ENCODE peak calls at places on chromosome 17, in ten cellular contexts. One of them, this sample, is unnamed.

GRCh38 chr17:17698869-17699351 is 17.7 kb downstream of the RAI1 start:
- DNase-seq in neural progenitor cell: peak
- DNase-seq in dorsolateral prefrontal cortex: no peak
- DNase-seq in mesendoderm: no peak
- DNase-seq in left ventricle myocardium inferior: no peak
- DNase-seq in IMR-90: peak
- DNase-seq in sigmoid colon: peak
- DNase-seq in cardiac fibroblast: peak
- DNase-seq in skeletal muscle cell: no peak
- DNase-seq in fibroblast of lung: peak
- DNase-seq in this sample: no peak

GRCh38 chr17:21183468-21183867 is 30.5 kb downstream of the TMEM11 start:
- DNase-seq in neural progenitor cell: no peak
- DNase-seq in dorsolateral prefrontal cortex: no peak
- DNase-seq in mesendoderm: no peak
- DNase-seq in left ventricle myocardium inferior: no peak
- DNase-seq in IMR-90: no peak
- DNase-seq in sigmoid colon: no peak
- DNase-seq in cardiac fibroblast: no peak
- DNase-seq in skeletal muscle cell: no peak
- DNase-seq in fibroblast of lung: no peak
- DNase-seq in this sample: no peak

GRCh38 chr17:51921500-51921899 is 237.0 kb downstream of the CA10 start:
- DNase-seq in neural progenitor cell: no peak
- DNase-seq in dorsolateral prefrontal cortex: no peak
- DNase-seq in mesendoderm: no peak
- DNase-seq in left ventricle myocardium inferior: no peak
- DNase-seq in IMR-90: no peak
- DNase-seq in sigmoid colon: no peak
- DNase-seq in cardiac fibroblast: no peak
- DNase-seq in skeletal muscle cell: no peak
- DNase-seq in fibroblast of lung: no peak
- DNase-seq in this sample: no peak

GRCh38 chr17:38510424-38511125 is 82.3 kb downstream of the ARHGAP23 start:
- DNase-seq in neural progenitor cell: peak
- DNase-seq in dorsolateral prefrontal cortex: no peak
- DNase-seq in mesendoderm: peak
- DNase-seq in left ventricle myocardium inferior: no peak
- DNase-seq in IMR-90: no peak
- DNase-seq in sigmoid colon: no peak
- DNase-seq in cardiac fibroblast: peak
- DNase-seq in skeletal muscle cell: no peak
- DNase-seq in fibroblast of lung: peak
- DNase-seq in this sample: no peak

GRCh38 chr17:81822312-81822637 is 10.8 kb downstream of the MCRIP1 start:
- DNase-seq in neural progenitor cell: no peak
- DNase-seq in dorsolateral prefrontal cortex: no peak
- DNase-seq in mesendoderm: no peak
- DNase-seq in left ventricle myocardium inferior: no peak
- DNase-seq in IMR-90: no peak
- DNase-seq in sigmoid colon: no peak
- DNase-seq in cardiac fibroblast: no peak
- DNase-seq in skeletal muscle cell: no peak
- DNase-seq in fibroblast of lung: no peak
- DNase-seq in this sample: no peak

GRCh38 chr17:29060475-29060874 is 17.5 kb downstream of the PIPOX start:
- DNase-seq in neural progenitor cell: peak
- DNase-seq in dorsolateral prefrontal cortex: no peak
- DNase-seq in mesendoderm: no peak
- DNase-seq in left ventricle myocardium inferior: no peak
- DNase-seq in IMR-90: no peak
- DNase-seq in sigmoid colon: no peak
- DNase-seq in cardiac fibroblast: no peak
- DNase-seq in skeletal muscle cell: no peak
- DNase-seq in fibroblast of lung: no peak
- DNase-seq in this sample: no peak

GRCh38 chr17:64575431-64575830 is 68.7 kb downstream of the CEP95 start:
- DNase-seq in neural progenitor cell: no peak
- DNase-seq in dorsolateral prefrontal cortex: no peak
- DNase-seq in mesendoderm: no peak
- DNase-seq in left ventricle myocardium inferior: no peak
- DNase-seq in IMR-90: no peak
- DNase-seq in sigmoid colon: no peak
- DNase-seq in cardiac fibroblast: peak
- DNase-seq in skeletal muscle cell: no peak
- DNase-seq in fibroblast of lung: peak
- DNase-seq in this sample: no peak

GRCh38 chr17:73210002-73210678 is 17.3 kb downstream of the COG1 start:
- DNase-seq in neural progenitor cell: no peak
- DNase-seq in dorsolateral prefrontal cortex: no peak
- DNase-seq in mesendoderm: no peak
- DNase-seq in left ventricle myocardium inferior: no peak
- DNase-seq in IMR-90: no peak
- DNase-seq in sigmoid colon: no peak
- DNase-seq in cardiac fibroblast: no peak
- DNase-seq in skeletal muscle cell: no peak
- DNase-seq in fibroblast of lung: no peak
- DNase-seq in this sample: no peak

GRCh38 chr17:82608816-82609215 is 39.4 kb downstream of the WDR45B start:
- DNase-seq in neural progenitor cell: no peak
- DNase-seq in dorsolateral prefrontal cortex: no peak
- DNase-seq in mesendoderm: no peak
- DNase-seq in left ventricle myocardium inferior: no peak
- DNase-seq in IMR-90: no peak
- DNase-seq in sigmoid colon: no peak
- DNase-seq in cardiac fibroblast: no peak
- DNase-seq in skeletal muscle cell: no peak
- DNase-seq in fibroblast of lung: no peak
- DNase-seq in this sample: no peak

GRCh38 chr17:39328815-39329214 is 72.6 kb downstream of the FBXL20 start:
- DNase-seq in neural progenitor cell: no peak
- DNase-seq in dorsolateral prefrontal cortex: no peak
- DNase-seq in mesendoderm: no peak
- DNase-seq in left ventricle myocardium inferior: no peak
- DNase-seq in IMR-90: peak
- DNase-seq in sigmoid colon: no peak
- DNase-seq in cardiac fibroblast: no peak
- DNase-seq in skeletal muscle cell: no peak
- DNase-seq in fibroblast of lung: no peak
- DNase-seq in this sample: no peak

GRCh38 chr17:64128787-64129514 is 993 bp downstream of the ERN1 start:
- DNase-seq in neural progenitor cell: no peak
- DNase-seq in dorsolateral prefrontal cortex: no peak
- DNase-seq in mesendoderm: peak
- DNase-seq in left ventricle myocardium inferior: no peak
- DNase-seq in IMR-90: no peak
- DNase-seq in sigmoid colon: peak
- DNase-seq in cardiac fibroblast: peak
- DNase-seq in skeletal muscle cell: no peak
- DNase-seq in fibroblast of lung: peak
- DNase-seq in this sample: peak

GRCh38 chr17:82782657-82783207 is 30.9 kb downstream of the TBCD start:
- DNase-seq in neural progenitor cell: no peak
- DNase-seq in dorsolateral prefrontal cortex: no peak
- DNase-seq in mesendoderm: no peak
- DNase-seq in left ventricle myocardium inferior: peak
- DNase-seq in IMR-90: no peak
- DNase-seq in sigmoid colon: no peak
- DNase-seq in cardiac fibroblast: no peak
- DNase-seq in skeletal muscle cell: no peak
- DNase-seq in fibroblast of lung: no peak
- DNase-seq in this sample: no peak

GRCh38 chr17:8674344-8675305 is 44.1 kb upstream of the MYH10 start:
- DNase-seq in neural progenitor cell: no peak
- DNase-seq in dorsolateral prefrontal cortex: no peak
- DNase-seq in mesendoderm: no peak
- DNase-seq in left ventricle myocardium inferior: peak
- DNase-seq in IMR-90: peak
- DNase-seq in sigmoid colon: peak
- DNase-seq in cardiac fibroblast: peak
- DNase-seq in skeletal muscle cell: no peak
- DNase-seq in fibroblast of lung: peak
- DNase-seq in this sample: no peak

GRCh38 chr17:71163813-71164122 is 957.1 kb upstream of the SOX9 start:
- DNase-seq in neural progenitor cell: no peak
- DNase-seq in dorsolateral prefrontal cortex: no peak
- DNase-seq in mesendoderm: no peak
- DNase-seq in left ventricle myocardium inferior: no peak
- DNase-seq in IMR-90: no peak
- DNase-seq in sigmoid colon: no peak
- DNase-seq in cardiac fibroblast: no peak
- DNase-seq in skeletal muscle cell: no peak
- DNase-seq in fibroblast of lung: no peak
- DNase-seq in this sample: no peak

GRCh38 chr17:43104665-43105064 is 20.5 kb downstream of the BRCA1 start:
- DNase-seq in neural progenitor cell: no peak
- DNase-seq in dorsolateral prefrontal cortex: no peak
- DNase-seq in mesendoderm: no peak
- DNase-seq in left ventricle myocardium inferior: no peak
- DNase-seq in IMR-90: no peak
- DNase-seq in sigmoid colon: no peak
- DNase-seq in cardiac fibroblast: no peak
- DNase-seq in skeletal muscle cell: no peak
- DNase-seq in fibroblast of lung: no peak
- DNase-seq in this sample: no peak

GRCh38 chr17:35299108-35299507 is 56.2 kb downstream of the SLFN5 start:
- DNase-seq in neural progenitor cell: no peak
- DNase-seq in dorsolateral prefrontal cortex: no peak
- DNase-seq in mesendoderm: no peak
- DNase-seq in left ventricle myocardium inferior: no peak
- DNase-seq in IMR-90: no peak
- DNase-seq in sigmoid colon: no peak
- DNase-seq in cardiac fibroblast: no peak
- DNase-seq in skeletal muscle cell: no peak
- DNase-seq in fibroblast of lung: no peak
- DNase-seq in this sample: peak

GRCh38 chr17:49384962-49385361 is 22.9 kb upstream of the ZNF652 start:
- DNase-seq in neural progenitor cell: no peak
- DNase-seq in dorsolateral prefrontal cortex: no peak
- DNase-seq in mesendoderm: no peak
- DNase-seq in left ventricle myocardium inferior: no peak
- DNase-seq in IMR-90: no peak
- DNase-seq in sigmoid colon: no peak
- DNase-seq in cardiac fibroblast: no peak
- DNase-seq in skeletal muscle cell: no peak
- DNase-seq in fibroblast of lung: no peak
- DNase-seq in this sample: no peak

GRCh38 chr17:78125138-78125913 is 3.2 kb downstream of the TMC6 start:
- DNase-seq in neural progenitor cell: no peak
- DNase-seq in dorsolateral prefrontal cortex: no peak
- DNase-seq in mesendoderm: no peak
- DNase-seq in left ventricle myocardium inferior: no peak
- DNase-seq in IMR-90: no peak
- DNase-seq in sigmoid colon: no peak
- DNase-seq in cardiac fibroblast: no peak
- DNase-seq in skeletal muscle cell: no peak
- DNase-seq in fibroblast of lung: no peak
- DNase-seq in this sample: no peak
- H3K4me3 ChIP-seq in neural progenitor cell: no peak
- H3K4me3 ChIP-seq in dorsolateral prefrontal cortex: no peak
- H3K4me3 ChIP-seq in mesendoderm: no peak
- H3K4me3 ChIP-seq in left ventricle myocardium inferior: peak
- H3K4me3 ChIP-seq in IMR-90: no peak
- H3K4me3 ChIP-seq in sigmoid colon: no peak
- H3K4me3 ChIP-seq in cardiac fibroblast: no peak
- H3K4me3 ChIP-seq in skeletal muscle cell: no peak
- H3K4me3 ChIP-seq in fibroblast of lung: no peak
- H3K4me3 ChIP-seq in this sample: no peak

DNA sequence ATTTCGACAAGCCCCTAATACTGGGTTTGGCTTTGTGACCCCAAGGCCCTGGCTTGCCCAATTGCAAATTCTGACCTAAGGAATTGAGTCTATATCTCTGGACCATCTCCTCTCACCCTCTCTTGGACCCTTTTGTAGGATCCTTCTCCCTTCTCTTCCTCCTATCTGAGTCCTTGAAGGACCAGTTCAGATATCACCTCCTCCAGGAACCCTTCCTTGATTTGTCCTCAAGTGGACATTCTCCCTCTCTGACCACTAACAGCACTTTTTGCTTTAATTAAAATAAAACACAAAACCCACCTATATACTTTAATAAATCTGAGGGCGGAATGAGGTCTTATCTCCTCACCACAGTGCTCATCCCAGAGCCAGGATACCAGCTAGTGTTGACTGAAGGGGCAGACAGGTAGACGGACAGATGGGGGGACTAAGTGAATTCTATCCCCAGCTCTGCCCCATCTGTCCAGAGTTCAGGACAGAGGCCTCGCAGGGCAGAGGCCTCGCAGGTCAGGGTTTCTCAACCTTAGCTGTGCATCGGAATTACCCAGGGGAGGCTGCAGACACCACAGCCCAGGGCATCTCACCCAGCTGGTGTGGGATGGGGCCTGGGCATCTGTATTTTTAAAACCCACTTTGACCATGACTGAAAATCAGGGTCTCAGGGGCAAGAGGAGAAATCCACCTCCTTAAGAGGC is 9.1 kb downstream of the PLCD3 start:
- DNase-seq in neural progenitor cell: no peak
- DNase-seq in dorsolateral prefrontal cortex: no peak
- DNase-seq in mesendoderm: no peak
- DNase-seq in left ventricle myocardium inferior: no peak
- DNase-seq in IMR-90: no peak
- DNase-seq in sigmoid colon: no peak
- DNase-seq in cardiac fibroblast: no peak
- DNase-seq in skeletal muscle cell: no peak
- DNase-seq in fibroblast of lung: no peak
- DNase-seq in this sample: no peak
- H3K4me3 ChIP-seq in neural progenitor cell: no peak
- H3K4me3 ChIP-seq in dorsolateral prefrontal cortex: no peak
- H3K4me3 ChIP-seq in mesendoderm: no peak
- H3K4me3 ChIP-seq in left ventricle myocardium inferior: no peak
- H3K4me3 ChIP-seq in IMR-90: no peak
- H3K4me3 ChIP-seq in sigmoid colon: no peak
- H3K4me3 ChIP-seq in cardiac fibroblast: no peak
- H3K4me3 ChIP-seq in skeletal muscle cell: no peak
- H3K4me3 ChIP-seq in fibroblast of lung: no peak
- H3K4me3 ChIP-seq in this sample: no peak

DNA sequence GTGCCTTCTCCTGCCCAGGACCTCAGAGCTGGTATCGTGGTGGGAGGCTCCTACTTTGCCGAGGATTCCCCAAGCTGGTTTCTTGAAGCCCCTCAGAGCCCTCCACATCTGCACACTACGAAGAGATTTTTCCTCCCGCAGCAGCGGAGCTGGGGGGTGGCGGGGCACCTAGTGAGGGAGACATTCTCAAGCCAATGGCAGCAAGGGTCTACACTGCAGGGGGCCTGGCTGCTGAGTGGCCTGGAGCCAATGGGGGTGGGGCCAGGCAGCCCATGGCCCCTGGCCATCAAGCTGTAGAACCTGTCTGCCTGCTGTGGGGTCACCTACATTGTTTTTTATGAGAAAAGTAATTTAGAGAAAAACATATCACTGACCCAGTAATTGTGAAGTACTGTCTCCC is 5.0 kb downstream of the SLC26A11 start:
- DNase-seq in neural progenitor cell: peak
- DNase-seq in dorsolateral prefrontal cortex: no peak
- DNase-seq in mesendoderm: peak
- DNase-seq in left ventricle myocardium inferior: no peak
- DNase-seq in IMR-90: no peak
- DNase-seq in sigmoid colon: no peak
- DNase-seq in cardiac fibroblast: no peak
- DNase-seq in skeletal muscle cell: no peak
- DNase-seq in fibroblast of lung: no peak
- DNase-seq in this sample: no peak
- H3K4me3 ChIP-seq in neural progenitor cell: no peak
- H3K4me3 ChIP-seq in dorsolateral prefrontal cortex: no peak
- H3K4me3 ChIP-seq in mesendoderm: no peak
- H3K4me3 ChIP-seq in left ventricle myocardium inferior: no peak
- H3K4me3 ChIP-seq in IMR-90: no peak
- H3K4me3 ChIP-seq in sigmoid colon: no peak
- H3K4me3 ChIP-seq in cardiac fibroblast: no peak
- H3K4me3 ChIP-seq in skeletal muscle cell: no peak
- H3K4me3 ChIP-seq in fibroblast of lung: no peak
- H3K4me3 ChIP-seq in this sample: no peak

GRCh38 chr17:32019228-32019627 is 12.0 kb downstream of the LRRC37B start:
- DNase-seq in neural progenitor cell: no peak
- DNase-seq in dorsolateral prefrontal cortex: no peak
- DNase-seq in mesendoderm: no peak
- DNase-seq in left ventricle myocardium inferior: no peak
- DNase-seq in IMR-90: no peak
- DNase-seq in sigmoid colon: no peak
- DNase-seq in cardiac fibroblast: no peak
- DNase-seq in skeletal muscle cell: no peak
- DNase-seq in fibroblast of lung: no peak
- DNase-seq in this sample: no peak
- H3K4me3 ChIP-seq in neural progenitor cell: no peak
- H3K4me3 ChIP-seq in dorsolateral prefrontal cortex: no peak
- H3K4me3 ChIP-seq in mesendoderm: no peak
- H3K4me3 ChIP-seq in left ventricle myocardium inferior: no peak
- H3K4me3 ChIP-seq in IMR-90: no peak
- H3K4me3 ChIP-seq in sigmoid colon: no peak
- H3K4me3 ChIP-seq in cardiac fibroblast: no peak
- H3K4me3 ChIP-seq in skeletal muscle cell: no peak
- H3K4me3 ChIP-seq in fibroblast of lung: no peak
- H3K4me3 ChIP-seq in this sample: no peak